ENCODE peak calls at places on chromosomes 7 and 10, in six cellular contexts. One of them, this sample, is unnamed. For H3K36me3, the result is how much of the 10 kb centered on the place peaks cover.

GRCh38 chr7:4683884-4684565 is 1.9 kb downstream of the FOXK1 start:
- DNase-seq in cardiac muscle cell: peak
- DNase-seq in adrenal gland: peak
- DNase-seq in left ventricle myocardium inferior: peak
- DNase-seq in GM23338: no peak
- DNase-seq in tibial nerve: no peak
- DNase-seq in this sample: peak

GRCh38 chr7:29091722-29092121 is 54.6 kb downstream of the CPVL start:
- DNase-seq in cardiac muscle cell: no peak
- DNase-seq in adrenal gland: no peak
- DNase-seq in left ventricle myocardium inferior: no peak
- DNase-seq in GM23338: peak
- DNase-seq in tibial nerve: no peak
- DNase-seq in this sample: no peak

GRCh38 chr10:80463868-80464267 is 9.8 kb downstream of the TSPAN14 start:
- DNase-seq in cardiac muscle cell: no peak
- DNase-seq in adrenal gland: no peak
- DNase-seq in left ventricle myocardium inferior: no peak
- DNase-seq in GM23338: no peak
- DNase-seq in tibial nerve: no peak
- DNase-seq in this sample: no peak

GRCh38 chr10:33459597-33459996 is 125.1 kb upstream of the NRP1 start:
- DNase-seq in cardiac muscle cell: no peak
- DNase-seq in adrenal gland: no peak
- DNase-seq in left ventricle myocardium inferior: no peak
- DNase-seq in GM23338: no peak
- DNase-seq in tibial nerve: no peak
- DNase-seq in this sample: no peak

GRCh38 chr10:36469585-36469984 is 655.8 kb upstream of the ANKRD30A start:
- DNase-seq in cardiac muscle cell: no peak
- DNase-seq in adrenal gland: no peak
- DNase-seq in left ventricle myocardium inferior: no peak
- DNase-seq in GM23338: no peak
- DNase-seq in tibial nerve: no peak
- DNase-seq in this sample: no peak

GRCh38 chr10:127563718-127564553 is 14.8 kb downstream of the NPS start:
- DNase-seq in cardiac muscle cell: peak
- DNase-seq in adrenal gland: no peak
- DNase-seq in left ventricle myocardium inferior: no peak
- DNase-seq in GM23338: peak
- DNase-seq in tibial nerve: no peak
- DNase-seq in this sample: no peak

GRCh38 chr10:24824124-24824523 is 100.4 kb upstream of the ARHGAP21 start:
- DNase-seq in cardiac muscle cell: no peak
- DNase-seq in adrenal gland: no peak
- DNase-seq in left ventricle myocardium inferior: no peak
- DNase-seq in GM23338: no peak
- DNase-seq in tibial nerve: no peak
- DNase-seq in this sample: no peak

GRCh38 chr10:19247843-19248242 is 199.2 kb downstream of the MALRD1 start:
- DNase-seq in cardiac muscle cell: no peak
- DNase-seq in adrenal gland: no peak
- DNase-seq in left ventricle myocardium inferior: no peak
- DNase-seq in GM23338: no peak
- DNase-seq in tibial nerve: no peak
- DNase-seq in this sample: no peak

GRCh38 chr7:85104432-85105205 is 82.2 kb downstream of the SEMA3D start:
- DNase-seq in cardiac muscle cell: no peak
- DNase-seq in adrenal gland: no peak
- DNase-seq in left ventricle myocardium inferior: no peak
- DNase-seq in GM23338: no peak
- DNase-seq in tibial nerve: no peak
- DNase-seq in this sample: no peak

GRCh38 chr7:26500749-26501352 is 209.2 kb downstream of the SNX10 start:
- DNase-seq in cardiac muscle cell: peak
- DNase-seq in adrenal gland: no peak
- DNase-seq in left ventricle myocardium inferior: no peak
- DNase-seq in GM23338: peak
- DNase-seq in tibial nerve: no peak
- DNase-seq in this sample: no peak

GRCh38 chr10:72612203-72612826 is 13.6 kb downstream of the MICU1 start:
- DNase-seq in cardiac muscle cell: peak
- DNase-seq in adrenal gland: no peak
- DNase-seq in left ventricle myocardium inferior: no peak
- DNase-seq in GM23338: no peak
- DNase-seq in tibial nerve: no peak
- DNase-seq in this sample: no peak

DNA sequence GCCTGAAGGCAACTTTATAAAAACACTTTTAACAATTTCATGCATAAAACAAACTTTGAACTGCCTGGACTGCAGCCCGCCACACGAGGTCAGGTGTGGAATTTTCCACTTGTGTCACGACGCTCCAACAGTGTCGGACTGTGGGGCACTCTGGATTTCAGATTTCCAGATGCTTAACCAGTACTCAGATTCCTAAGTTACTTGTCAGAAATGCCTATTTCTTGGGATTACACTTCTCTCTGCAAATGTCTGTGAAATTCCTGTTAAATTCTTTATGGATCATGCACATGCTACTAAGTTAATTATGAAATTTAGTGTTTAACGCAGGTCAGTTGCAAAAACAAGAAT is 477 bp upstream of the GPER1 start:
- DNase-seq in cardiac muscle cell: no peak
- DNase-seq in adrenal gland: no peak
- DNase-seq in left ventricle myocardium inferior: no peak
- DNase-seq in GM23338: no peak
- DNase-seq in tibial nerve: no peak
- DNase-seq in this sample: no peak
- H3K4me3 ChIP-seq in cardiac muscle cell: peak
- H3K4me3 ChIP-seq in adrenal gland: peak
- H3K4me3 ChIP-seq in left ventricle myocardium inferior: peak
- H3K4me3 ChIP-seq in GM23338: peak
- H3K4me3 ChIP-seq in tibial nerve: peak
- H3K4me3 ChIP-seq in this sample: peak

GRCh38 chr7:81560708-81561107 is 209.1 kb downstream of the HGF start:
- DNase-seq in cardiac muscle cell: no peak
- DNase-seq in adrenal gland: no peak
- DNase-seq in left ventricle myocardium inferior: no peak
- DNase-seq in GM23338: no peak
- DNase-seq in tibial nerve: no peak
- DNase-seq in this sample: no peak
- H3K36me3 ChIP-seq in cardiac muscle cell: under half
- H3K36me3 ChIP-seq in adrenal gland: under half
- H3K36me3 ChIP-seq in left ventricle myocardium inferior: under half
- H3K36me3 ChIP-seq in GM23338: under half
- H3K36me3 ChIP-seq in tibial nerve: under half
- H3K36me3 ChIP-seq in this sample: under half

GRCh38 chr7:99772565-99772964 is 11.4 kb downstream of the CYP3A4 start:
- DNase-seq in cardiac muscle cell: no peak
- DNase-seq in adrenal gland: no peak
- DNase-seq in left ventricle myocardium inferior: no peak
- DNase-seq in GM23338: no peak
- DNase-seq in tibial nerve: no peak
- DNase-seq in this sample: no peak
- H3K27ac ChIP-seq in cardiac muscle cell: no peak
- H3K27ac ChIP-seq in adrenal gland: no peak
- H3K27ac ChIP-seq in left ventricle myocardium inferior: no peak
- H3K27ac ChIP-seq in GM23338: no peak
- H3K27ac ChIP-seq in tibial nerve: no peak
- H3K27ac ChIP-seq in this sample: no peak

GRCh38 chr10:61628875-61629513 is 33.7 kb upstream of the CABCOCO1 start:
- DNase-seq in cardiac muscle cell: peak
- DNase-seq in adrenal gland: no peak
- DNase-seq in left ventricle myocardium inferior: no peak
- DNase-seq in GM23338: peak
- DNase-seq in tibial nerve: no peak
- DNase-seq in this sample: peak
- H3K4me3 ChIP-seq in cardiac muscle cell: no peak
- H3K4me3 ChIP-seq in adrenal gland: no peak
- H3K4me3 ChIP-seq in left ventricle myocardium inferior: no peak
- H3K4me3 ChIP-seq in GM23338: no peak
- H3K4me3 ChIP-seq in tibial nerve: no peak
- H3K4me3 ChIP-seq in this sample: no peak

DNA sequence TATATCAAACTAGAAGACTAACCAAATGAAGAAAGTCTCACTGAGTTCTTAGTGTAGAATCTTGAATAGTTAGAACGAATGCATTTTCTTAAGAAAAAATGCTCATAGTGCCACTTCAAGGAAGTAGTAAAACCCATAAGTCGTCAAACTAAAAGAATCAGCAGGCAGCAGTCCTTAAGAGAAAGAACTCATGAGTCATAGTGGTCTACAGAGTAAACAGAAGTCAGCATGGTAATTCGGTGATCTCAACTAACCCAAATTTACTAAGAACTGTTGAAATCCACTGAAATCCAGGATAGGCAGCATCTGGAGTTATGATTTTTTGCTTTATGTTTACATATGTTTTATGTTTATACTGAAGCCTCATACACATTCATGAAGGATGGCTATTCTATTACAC is 256.2 kb downstream of the LHFPL3 start:
- DNase-seq in cardiac muscle cell: no peak
- DNase-seq in adrenal gland: no peak
- DNase-seq in left ventricle myocardium inferior: no peak
- DNase-seq in GM23338: no peak
- DNase-seq in tibial nerve: no peak
- DNase-seq in this sample: no peak
- H3K36me3 ChIP-seq in cardiac muscle cell: under half
- H3K36me3 ChIP-seq in adrenal gland: under half
- H3K36me3 ChIP-seq in left ventricle myocardium inferior: under half
- H3K36me3 ChIP-seq in GM23338: under half
- H3K36me3 ChIP-seq in tibial nerve: under half
- H3K36me3 ChIP-seq in this sample: under half

GRCh38 chr7:2523461-2523905 is 3.9 kb downstream of the LFNG start:
- DNase-seq in cardiac muscle cell: no peak
- DNase-seq in adrenal gland: no peak
- DNase-seq in left ventricle myocardium inferior: no peak
- DNase-seq in GM23338: peak
- DNase-seq in tibial nerve: no peak
- DNase-seq in this sample: no peak

GRCh38 chr7:2525161-2525930 is 5.8 kb downstream of the LFNG start:
- DNase-seq in cardiac muscle cell: no peak
- DNase-seq in adrenal gland: no peak
- DNase-seq in left ventricle myocardium inferior: no peak
- DNase-seq in GM23338: no peak
- DNase-seq in tibial nerve: no peak
- DNase-seq in this sample: no peak

GRCh38 chr7:2525931-2526630 is 6.5 kb downstream of the LFNG start:
- DNase-seq in cardiac muscle cell: no peak
- DNase-seq in adrenal gland: no peak
- DNase-seq in left ventricle myocardium inferior: no peak
- DNase-seq in GM23338: peak
- DNase-seq in tibial nerve: no peak
- DNase-seq in this sample: no peak

GRCh38 chr7:2523941-2524807 is 4.6 kb downstream of the LFNG start:
- DNase-seq in cardiac muscle cell: no peak
- DNase-seq in adrenal gland: peak
- DNase-seq in left ventricle myocardium inferior: peak
- DNase-seq in GM23338: peak
- DNase-seq in tibial nerve: no peak
- DNase-seq in this sample: peak

GRCh38 chr7:2524808-2525140 is 5.2 kb downstream of the LFNG start:
- DNase-seq in cardiac muscle cell: no peak
- DNase-seq in adrenal gland: no peak
- DNase-seq in left ventricle myocardium inferior: no peak
- DNase-seq in GM23338: peak
- DNase-seq in tibial nerve: no peak
- DNase-seq in this sample: no peak
- H3K27ac ChIP-seq in cardiac muscle cell: no peak
- H3K27ac ChIP-seq in adrenal gland: no peak
- H3K27ac ChIP-seq in left ventricle myocardium inferior: peak
- H3K27ac ChIP-seq in GM23338: peak
- H3K27ac ChIP-seq in tibial nerve: no peak
- H3K27ac ChIP-seq in this sample: peak

GRCh38 chr7:64558781-64559180 is 4.1 kb downstream of the ZNF680 start:
- DNase-seq in cardiac muscle cell: no peak
- DNase-seq in adrenal gland: no peak
- DNase-seq in left ventricle myocardium inferior: no peak
- DNase-seq in GM23338: no peak
- DNase-seq in tibial nerve: no peak
- DNase-seq in this sample: no peak

GRCh38 chr7:64558323-64558705 is 4.6 kb downstream of the ZNF680 start:
- DNase-seq in cardiac muscle cell: no peak
- DNase-seq in adrenal gland: no peak
- DNase-seq in left ventricle myocardium inferior: no peak
- DNase-seq in GM23338: no peak
- DNase-seq in tibial nerve: no peak
- DNase-seq in this sample: no peak

GRCh38 chr7:64559206-64559605 is 3.7 kb downstream of the ZNF680 start:
- DNase-seq in cardiac muscle cell: no peak
- DNase-seq in adrenal gland: no peak
- DNase-seq in left ventricle myocardium inferior: no peak
- DNase-seq in GM23338: no peak
- DNase-seq in tibial nerve: no peak
- DNase-seq in this sample: no peak

GRCh38 chr7:64562246-64562620 is 638 bp downstream of the ZNF680 start:
- DNase-seq in cardiac muscle cell: no peak
- DNase-seq in adrenal gland: no peak
- DNase-seq in left ventricle myocardium inferior: no peak
- DNase-seq in GM23338: no peak
- DNase-seq in tibial nerve: no peak
- DNase-seq in this sample: no peak

GRCh38 chr7:64562621-64563275 is at the start of gene ZNF680:
- DNase-seq in cardiac muscle cell: peak
- DNase-seq in adrenal gland: peak
- DNase-seq in left ventricle myocardium inferior: peak
- DNase-seq in GM23338: peak
- DNase-seq in tibial nerve: peak
- DNase-seq in this sample: peak
- H3K4me3 ChIP-seq in cardiac muscle cell: peak
- H3K4me3 ChIP-seq in adrenal gland: peak
- H3K4me3 ChIP-seq in left ventricle myocardium inferior: peak
- H3K4me3 ChIP-seq in GM23338: peak
- H3K4me3 ChIP-seq in tibial nerve: peak
- H3K4me3 ChIP-seq in this sample: peak